ENCODE peak calls at places on chromosomes 6 and 20, in seven cellular contexts. D is OCI-LY7, E is K562, X is H9, A is endothelial cell of umbilical vein, B is GM23248, C is MM.1S. T is an unnamed sample. For H3K79me2, the result is how much of the 10 kb centered on the place peaks cover.

GRCh38 chr6:157025459-157025858 is 248.3 kb downstream of the ARID1B start:
- DNase-seq in D (no peak), E (no peak), X (no peak), A (no peak), B (peak), C (no peak), T (no peak)

GRCh38 chr6:142822882-142823578 is 121.9 kb downstream of the HIVEP2 start:
- DNase-seq in D (no peak), E (peak), X (peak), A (no peak), B (no peak), C (no peak), T (peak)

GRCh38 chr20:37859406-37860171 is 43.3 kb upstream of the VSTM2L start:
- DNase-seq in D (no peak), E (no peak), X (no peak), A (no peak), B (no peak), C (no peak), T (no peak)

GRCh38 chr6:170006524-170007467 is 255.4 kb downstream of the ERMARD start:
- DNase-seq in D (no peak), E (no peak), X (peak), A (no peak), B (no peak), C (no peak), T (no peak)

GRCh38 chr6:104459543-104459942 is 400.2 kb downstream of the HACE1 start:
- DNase-seq in D (no peak), E (no peak), X (no peak), A (no peak), B (no peak), C (peak), T (no peak)

GRCh38 chr20:31945790-31946189 is 6.1 kb downstream of the PDRG1 start:
- DNase-seq in D (no peak), E (no peak), X (no peak), A (no peak), B (peak), C (no peak), T (no peak)

GRCh38 chr6:168527451-168528210 is 86.6 kb downstream of the SMOC2 start:
- DNase-seq in D (no peak), E (no peak), X (no peak), A (peak), B (peak), C (no peak), T (no peak)

GRCh38 chr20:34472246-34472925 is 43.8 kb upstream of the DYNLRB1 start:
- DNase-seq in D (no peak), E (peak), X (no peak), A (peak), B (peak), C (peak), T (no peak)

GRCh38 chr6:125818659-125819297 is 28.0 kb downstream of the NCOA7 start:
- DNase-seq in D (no peak), E (no peak), X (no peak), A (peak), B (peak), C (no peak), T (peak)
- H3K79me2 ChIP-seq in D (under half), E (under half), X (under half), A (under half), B (under half), C (under half), T (under half)

DNA sequence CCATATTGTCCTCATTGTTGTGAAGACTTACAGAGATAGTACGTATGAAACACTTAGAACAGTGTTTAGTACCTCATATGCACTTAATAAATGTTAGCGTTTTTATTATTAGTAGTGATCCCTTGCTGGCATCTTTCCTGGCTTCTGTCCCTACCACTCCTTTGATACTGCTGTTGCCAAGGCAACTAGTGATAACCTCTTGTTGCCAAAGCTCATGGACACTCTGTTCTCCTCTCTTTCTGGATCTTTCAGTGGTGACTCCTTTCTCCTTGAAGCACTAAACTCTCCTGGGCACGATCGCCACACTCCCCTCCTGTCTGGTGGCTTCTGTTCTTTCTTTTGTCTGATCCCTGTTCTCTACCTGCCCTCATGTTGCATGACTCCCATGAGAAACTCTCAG is 83.5 kb downstream of the FOXO3 start:
- DNase-seq in D (no peak), E (no peak), X (no peak), A (no peak), B (no peak), C (no peak), T (no peak)
- H3K79me2 ChIP-seq in D (under half), E (under half), X (under half), A (under half), B (half or more), C (half or more), T (half or more)

GRCh38 chr20:23970049-23970448 is 18.5 kb downstream of the GGTLC1 start:
- DNase-seq in D (no peak), E (no peak), X (no peak), A (no peak), B (no peak), C (peak), T (no peak)

GRCh38 chr20:23963941-23964340 is 24.6 kb downstream of the GGTLC1 start:
- DNase-seq in D (no peak), E (no peak), X (no peak), A (no peak), B (no peak), C (no peak), T (no peak)

GRCh38 chr20:23966927-23967615 is 21.5 kb downstream of the GGTLC1 start:
- DNase-seq in D (no peak), E (no peak), X (no peak), A (no peak), B (no peak), C (no peak), T (no peak)

GRCh38 chr20:23967616-23967979 is 21.0 kb downstream of the GGTLC1 start:
- DNase-seq in D (no peak), E (no peak), X (no peak), A (no peak), B (no peak), C (no peak), T (no peak)

DNA sequence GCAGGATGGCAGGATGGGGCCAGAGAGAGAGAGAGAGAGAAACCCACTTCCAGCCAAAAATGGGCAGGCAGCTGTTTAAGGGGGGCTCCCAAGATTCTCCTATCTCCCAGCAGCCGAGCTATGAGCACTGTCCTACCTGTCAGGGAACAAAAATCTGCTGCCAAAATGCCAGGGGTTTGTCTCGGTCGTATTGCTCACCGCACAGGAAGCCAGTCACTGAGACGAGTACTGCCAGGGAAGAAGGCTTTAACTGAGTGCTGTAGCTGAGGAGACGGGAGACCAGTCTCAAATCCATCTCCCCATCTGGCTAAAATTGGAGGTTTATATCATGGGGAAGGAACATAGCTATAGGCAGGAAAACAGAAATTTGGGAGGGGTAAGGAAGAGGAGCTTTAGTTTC is 22.3 kb downstream of the GGTLC1 start:
- DNase-seq in D (no peak), E (no peak), X (no peak), A (no peak), B (no peak), C (no peak), T (no peak)
- H3K79me2 ChIP-seq in D (under half), E (under half), X (under half), A (under half), B (under half), C (under half), T (under half)

GRCh38 chr6:160256445-160256844 is 2.2 kb downstream of the SLC22A2 start:
- DNase-seq in D (no peak), E (no peak), X (no peak), A (no peak), B (no peak), C (no peak), T (peak)

GRCh38 chr6:160253242-160253641 is 5.4 kb downstream of the SLC22A2 start:
- DNase-seq in D (no peak), E (no peak), X (no peak), A (no peak), B (no peak), C (no peak), T (no peak)

GRCh38 chr6:160253714-160254113 is 4.9 kb downstream of the SLC22A2 start:
- DNase-seq in D (no peak), E (no peak), X (no peak), A (no peak), B (no peak), C (no peak), T (no peak)

GRCh38 chr6:160252073-160252809 is 6.4 kb downstream of the SLC22A2 start:
- DNase-seq in D (no peak), E (no peak), X (no peak), A (no peak), B (no peak), C (no peak), T (no peak)

DNA sequence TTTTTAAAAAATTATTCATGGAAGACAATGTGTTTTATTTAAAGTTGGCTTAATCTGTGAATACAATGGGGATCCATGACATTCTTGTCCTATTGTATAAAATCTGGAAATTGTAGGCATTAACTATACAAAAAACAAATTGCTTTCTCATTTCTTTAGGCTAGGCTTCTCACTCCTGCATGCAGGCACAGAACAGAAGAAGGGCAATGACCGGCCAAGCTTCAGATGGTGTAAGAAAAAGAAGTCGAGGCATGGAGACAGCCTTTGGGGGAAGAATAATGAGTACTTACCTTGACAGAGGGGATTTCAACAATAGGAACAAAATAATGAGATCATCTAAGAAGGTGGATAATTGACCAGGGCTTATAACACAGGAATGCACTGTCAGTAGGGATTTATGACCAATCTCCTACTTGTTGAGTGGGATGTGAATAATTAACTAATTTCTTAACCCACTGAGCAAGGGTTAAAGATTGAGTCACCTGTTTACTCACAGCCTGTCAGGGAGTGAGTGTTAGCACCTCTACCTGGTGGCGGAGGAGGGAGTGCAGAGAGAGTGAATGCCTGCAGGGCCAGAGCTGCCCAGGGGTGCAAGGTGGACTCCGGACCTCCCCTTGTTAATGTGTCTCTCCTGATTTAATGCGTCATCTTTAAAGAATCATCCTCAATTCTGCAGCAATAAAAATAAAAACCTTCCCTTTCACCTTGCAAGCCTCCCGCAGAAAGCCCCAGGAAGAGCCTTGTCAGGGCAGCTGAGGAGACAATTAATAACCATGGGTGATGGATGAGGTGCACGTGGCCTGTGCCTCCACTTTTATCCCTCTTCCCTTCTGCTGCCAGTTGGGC is 3.9 kb downstream of the SLC22A2 start:
- DNase-seq in D (no peak), E (no peak), X (no peak), A (no peak), B (no peak), C (no peak), T (no peak)
- H3K79me2 ChIP-seq in D (under half), E (under half), X (under half), A (under half), B (under half), C (under half), T (under half)

GRCh38 chr6:15410752-15411151 is 164.9 kb downstream of the JARID2 start:
- DNase-seq in D (no peak), E (no peak), X (no peak), A (no peak), B (no peak), C (no peak), T (no peak)
- H3K79me2 ChIP-seq in D (under half), E (half or more), X (half or more), A (under half), B (half or more), C (half or more), T (under half)

GRCh38 chr6:42984924-42985475 is 630 bp downstream of the PPP2R5D start:
- DNase-seq in D (peak), E (peak), X (no peak), A (peak), B (peak), C (no peak), T (no peak)

GRCh38 chr6:42987533-42988451 is 3.4 kb downstream of the PPP2R5D start:
- DNase-seq in D (no peak), E (peak), X (no peak), A (no peak), B (no peak), C (no peak), T (no peak)

GRCh38 chr6:42984001-42984923 is at the start of gene PPP2R5D:
- DNase-seq in D (peak), E (peak), X (peak), A (peak), B (peak), C (peak), T (peak)

GRCh38 chr6:42989923-42990322 is 5.6 kb downstream of the PPP2R5D start:
- DNase-seq in D (no peak), E (no peak), X (no peak), A (no peak), B (no peak), C (no peak), T (no peak)

GRCh38 chr6:42988486-42989020 is 4.2 kb downstream of the PPP2R5D start:
- DNase-seq in D (no peak), E (no peak), X (no peak), A (peak), B (peak), C (no peak), T (no peak)
- H3K79me2 ChIP-seq in D (under half), E (under half), X (under half), A (under half), B (half or more), C (under half), T (under half)

DNA sequence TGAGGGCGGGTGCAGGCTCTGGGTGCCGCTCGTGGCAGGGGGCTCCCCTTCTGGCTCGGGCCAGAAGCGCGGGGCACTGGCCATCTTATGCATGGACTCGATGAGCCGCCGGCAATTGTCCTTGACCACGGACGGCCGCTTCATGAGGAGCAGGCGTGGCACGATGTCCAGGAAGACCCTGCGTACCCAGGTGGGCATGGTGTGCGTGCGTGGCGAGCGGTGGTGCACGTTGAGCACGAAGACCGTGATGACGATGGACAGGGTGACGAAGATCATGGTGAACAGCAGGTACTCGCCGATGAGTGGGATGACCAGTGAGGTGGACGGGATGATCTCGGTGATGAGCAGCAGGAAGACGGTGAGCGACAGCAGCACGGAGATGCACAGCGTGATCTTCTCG is 11.0 kb downstream of the CHRNA4 start:
- DNase-seq in D (no peak), E (no peak), X (no peak), A (no peak), B (no peak), C (no peak), T (no peak)
- H3K79me2 ChIP-seq in D (under half), E (under half), X (under half), A (under half), B (under half), C (under half), T (under half)

GRCh38 chr6:15264412-15264811 is 18.5 kb downstream of the JARID2 start:
- DNase-seq in D (no peak), E (no peak), X (no peak), A (no peak), B (no peak), C (no peak), T (no peak)
- H3K79me2 ChIP-seq in D (half or more), E (half or more), X (half or more), A (under half), B (half or more), C (half or more), T (half or more)

DNA sequence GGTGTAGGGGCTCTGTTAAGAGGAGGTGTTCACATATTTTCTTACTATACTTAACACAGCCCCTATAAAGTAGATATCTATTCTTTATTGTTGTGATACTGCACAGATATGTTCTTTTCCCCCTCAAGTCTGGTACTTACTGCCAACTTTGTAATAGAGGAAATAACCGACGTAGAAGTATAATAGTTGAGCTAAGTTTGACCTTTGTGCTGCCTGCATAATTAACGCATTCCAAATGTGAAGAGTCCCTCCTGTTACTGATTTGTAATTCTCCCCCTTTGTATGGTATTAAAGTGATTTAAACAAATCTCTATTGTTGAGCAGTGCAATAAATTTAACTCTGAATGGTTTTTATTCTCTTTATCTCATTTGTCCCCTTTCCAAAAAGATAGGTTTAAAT is 39.0 kb downstream of the PHF3 start:
- DNase-seq in D (no peak), E (no peak), X (no peak), A (no peak), B (no peak), C (no peak), T (no peak)
- H3K79me2 ChIP-seq in D (half or more), E (half or more), X (under half), A (under half), B (half or more), C (half or more), T (half or more)

DNA sequence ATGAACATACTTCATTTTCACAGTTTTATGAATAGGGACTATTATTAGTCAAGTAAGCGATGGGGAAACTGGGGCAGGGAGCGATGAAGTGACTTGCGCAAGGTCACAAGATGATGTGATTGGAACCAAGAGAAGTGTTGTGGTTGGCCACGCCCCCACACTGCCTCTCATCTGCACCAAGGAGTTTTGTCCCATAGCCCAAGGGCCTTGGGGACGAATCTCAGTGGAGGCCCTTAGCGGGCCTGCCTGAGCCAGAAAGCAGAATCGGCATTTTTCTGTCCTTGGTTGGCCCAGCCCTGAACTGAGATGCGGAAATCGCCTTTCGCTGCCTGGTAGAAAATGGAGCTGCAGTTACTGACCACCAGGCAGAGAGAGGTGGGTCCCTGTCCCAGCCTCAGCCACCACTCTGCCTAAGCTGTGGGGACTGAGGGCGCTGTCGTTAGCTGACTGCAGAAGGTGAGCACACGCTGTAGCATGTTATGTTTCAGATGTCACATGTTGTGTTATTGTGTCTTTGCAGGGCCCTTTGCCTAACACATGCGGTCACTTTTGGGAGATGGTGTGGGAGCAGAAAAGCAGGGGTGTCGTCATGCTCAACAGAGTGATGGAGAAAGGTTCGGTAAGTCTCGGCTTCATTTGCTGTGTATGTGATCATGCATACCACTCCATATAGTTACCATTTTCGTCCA is 57.8 kb downstream of the PTPN1 start:
- DNase-seq in D (no peak), E (no peak), X (peak), A (no peak), B (no peak), C (no peak), T (no peak)
- H3K79me2 ChIP-seq in D (under half), E (under half), X (under half), A (half or more), B (half or more), C (under half), T (under half)